ENCODE peak calls at places on chromosome 1, in six cellular contexts. M is H1, Y is HCT116, B is GM12878, Z is K562, H is HepG2. C is an unnamed sample.

GRCh38 chr1:235181561-235182245 is 20.7 kb upstream of the RBM34 start:
- DNase-seq in Z (no peak), M (no peak), Y (no peak), H (no peak), B (no peak), C (no peak)

GRCh38 chr1:42209516-42210370 is 45.2 kb upstream of the GUCA2A start:
- DNase-seq in B (no peak), M (no peak), H (no peak), Y (no peak), Z (no peak), C (no peak)

GRCh38 chr1:234047113-234047512 is 142.6 kb downstream of the SLC35F3 start:
- DNase-seq in H (no peak), B (no peak), Z (no peak), Y (no peak), M (no peak), C (no peak)

GRCh38 chr1:204033321-204033720 is 39.6 kb upstream of the SOX13 start:
- DNase-seq in Y (no peak), Z (no peak), B (no peak), H (no peak), M (no peak), C (no peak)

GRCh38 chr1:59057801-59058200 is 239.1 kb upstream of the FGGY start:
- DNase-seq in H (no peak), Z (no peak), M (no peak), B (no peak), Y (no peak), C (no peak)

GRCh38 chr1:184362876-184363275 is 24.0 kb upstream of the C1orf21 start:
- DNase-seq in Y (no peak), B (no peak), H (no peak), Z (no peak), M (no peak), C (no peak)

GRCh38 chr1:165222580-165222979 is 133.9 kb downstream of the LMX1A start:
- DNase-seq in Y (no peak), M (no peak), H (no peak), B (no peak), Z (no peak), C (no peak)

GRCh38 chr1:59139396-59139795 is 157.5 kb upstream of the FGGY start:
- DNase-seq in Z (peak; percentile 70), H (peak; percentile 6), M (no peak), Y (peak; percentile 28), B (no peak), C (no peak)

GRCh38 chr1:3599816-3600215 is 11.5 kb downstream of the MEGF6 start:
- DNase-seq in M (no peak), B (no peak), H (no peak), Y (no peak), Z (no peak), C (no peak)

GRCh38 chr1:225878282-225878681 is 3.9 kb downstream of the TMEM63A start:
- DNase-seq in M (no peak), Y (no peak), Z (no peak), H (peak; percentile 55), B (no peak), C (no peak)

GRCh38 chr1:185646202-185646683 is 87.9 kb upstream of the HMCN1 start:
- DNase-seq in B (no peak), Y (peak; percentile 78), Z (no peak), H (peak; percentile 99), M (no peak), C (peak; percentile 99)

GRCh38 chr1:145983959-145984830 is 12.2 kb downstream of the TXNIP start:
- DNase-seq in Y (no peak), B (no peak), Z (no peak), H (no peak), M (no peak), C (no peak)

GRCh38 chr1:236239186-236239585 is 42.6 kb downstream of the ERO1B start:
- DNase-seq in Z (no peak), Y (no peak), M (no peak), H (no peak), B (no peak), C (no peak)

GRCh38 chr1:18901952-18902522 is 318 bp downstream of the ALDH4A1 start:
- DNase-seq in Z (peak; percentile 34), Y (no peak), M (no peak), H (no peak), B (no peak), C (no peak)

GRCh38 chr1:204254031-204254661 is 40.4 kb upstream of the GOLT1A start:
- DNase-seq in B (no peak), Y (no peak), H (peak; percentile 97), M (no peak), Z (no peak), C (no peak)

GRCh38 chr1:161082483-161082882 is 6.9 kb downstream of the NECTIN4 start:
- DNase-seq in Z (no peak), M (no peak), H (no peak), B (no peak), Y (no peak), C (no peak)

GRCh38 chr1:61388586-61388985 is 306.2 kb downstream of the NFIA start:
- DNase-seq in Y (no peak), H (no peak), B (no peak), Z (no peak), M (no peak), C (peak; percentile 92)

GRCh38 chr1:39900662-39901485 is 843 bp downstream of the MYCL start:
- DNase-seq in Y (no peak), H (no peak), B (no peak), Z (peak; percentile 60), M (peak; percentile 67), C (no peak)

DNA sequence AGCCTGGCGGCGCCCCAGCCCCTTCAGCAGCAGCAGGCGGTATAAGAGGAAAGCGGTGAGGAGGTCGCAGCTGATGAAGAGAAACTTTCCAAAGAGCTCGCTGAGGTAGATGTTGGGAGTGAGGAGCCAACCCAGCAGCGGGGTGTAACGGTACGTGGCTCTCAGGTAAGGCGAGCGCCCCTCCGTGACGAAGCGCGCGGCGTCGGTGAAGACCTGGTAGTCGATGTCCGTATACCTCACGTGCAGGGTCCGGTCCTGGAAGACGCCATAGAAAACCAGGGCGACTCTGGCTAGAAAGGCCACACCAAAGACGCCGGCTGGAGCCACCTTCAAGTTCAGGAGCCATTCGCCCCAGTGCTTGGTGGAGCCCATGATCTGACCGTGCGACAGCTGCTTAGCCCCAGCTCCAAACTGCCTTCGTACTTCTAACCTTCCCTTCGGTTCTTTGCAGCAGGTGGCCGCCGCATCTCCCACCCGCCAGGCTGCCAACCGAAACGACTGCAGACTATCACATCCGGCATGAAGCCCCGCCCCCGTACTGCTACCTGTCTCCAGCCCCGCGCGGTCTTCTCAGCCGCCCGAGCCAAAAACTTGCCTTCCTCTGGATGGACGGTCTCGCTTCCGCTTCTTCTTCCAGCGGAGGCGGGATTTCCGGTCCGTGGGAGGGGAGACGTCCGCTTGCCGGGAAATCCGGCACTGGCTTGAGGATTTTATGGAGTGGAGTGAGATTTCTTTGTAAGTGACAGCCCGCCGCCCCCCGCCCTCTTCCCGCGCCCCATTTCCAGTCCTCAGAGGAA is at the start of gene PIGM:
- DNase-seq in M (peak; percentile 95), Y (peak; percentile 93), Z (peak; percentile 97), H (peak; percentile 94), B (peak; percentile 66), C (peak; percentile 81)
- TF ChIP-seq POLR2A in M (no peak), Y (peak; percentile 51), Z (peak; percentile 81), H (peak; percentile 53), B (peak; percentile 79), C (no peak)

DNA sequence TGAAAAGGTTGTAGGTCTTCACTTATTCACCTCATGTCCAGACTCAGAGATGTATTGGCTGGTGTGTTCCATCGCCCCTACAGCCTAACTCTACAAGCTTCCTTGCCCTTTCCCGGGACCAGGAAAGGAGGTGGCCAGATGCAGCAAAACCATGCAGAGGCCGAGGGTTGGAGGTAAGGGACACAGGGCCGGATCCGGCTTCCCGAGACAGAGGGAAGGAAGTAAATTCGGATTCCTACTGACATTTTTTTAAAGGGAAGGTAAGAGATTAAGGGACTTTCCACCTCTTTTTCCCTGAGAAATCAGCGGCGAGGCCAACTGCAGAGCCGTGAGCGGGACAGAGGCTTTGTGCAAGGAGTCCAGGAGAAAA is 12.7 kb downstream of the EPHA10 start:
- DNase-seq in B (no peak), H (no peak), M (peak; percentile 48), Y (no peak), Z (no peak), C (no peak)
- H3K4me2 ChIP-seq in B (peak overlapping the region; percentile 33), H (peak overlapping the region; percentile 57), M (peak overlapping the region; percentile 76), Y (peak overlapping the region; percentile 87), Z (no peak overlapping the region), C (no peak overlapping the region)

DNA sequence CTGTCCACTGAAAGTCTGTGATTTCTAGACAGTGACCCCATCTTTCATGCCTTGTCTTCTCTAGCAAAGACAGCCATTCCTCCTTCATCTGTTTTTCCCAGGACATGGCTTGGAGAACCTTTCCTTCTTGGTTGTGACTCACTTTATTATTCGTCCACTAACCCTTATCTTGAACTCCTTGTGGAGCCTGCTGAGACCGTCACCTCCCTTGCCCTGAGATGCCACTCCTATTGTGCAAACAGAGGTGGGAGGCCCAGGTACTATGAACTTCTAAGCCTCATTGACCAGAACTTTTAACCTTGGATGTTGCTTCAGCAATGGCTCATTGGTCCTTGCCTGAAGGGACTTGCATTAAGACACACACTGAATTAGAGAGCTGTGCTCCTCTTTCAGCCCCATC is 117.5 kb downstream of the FOXD2 start:
- DNase-seq in Z (no peak), Y (peak; percentile 39), B (no peak), M (no peak), H (no peak), C (no peak)
- TF ChIP-seq POLR2AphosphoS5 in Z (no peak), Y (no peak), B (no peak), M (no peak), H (no peak), C (no peak)

DNA sequence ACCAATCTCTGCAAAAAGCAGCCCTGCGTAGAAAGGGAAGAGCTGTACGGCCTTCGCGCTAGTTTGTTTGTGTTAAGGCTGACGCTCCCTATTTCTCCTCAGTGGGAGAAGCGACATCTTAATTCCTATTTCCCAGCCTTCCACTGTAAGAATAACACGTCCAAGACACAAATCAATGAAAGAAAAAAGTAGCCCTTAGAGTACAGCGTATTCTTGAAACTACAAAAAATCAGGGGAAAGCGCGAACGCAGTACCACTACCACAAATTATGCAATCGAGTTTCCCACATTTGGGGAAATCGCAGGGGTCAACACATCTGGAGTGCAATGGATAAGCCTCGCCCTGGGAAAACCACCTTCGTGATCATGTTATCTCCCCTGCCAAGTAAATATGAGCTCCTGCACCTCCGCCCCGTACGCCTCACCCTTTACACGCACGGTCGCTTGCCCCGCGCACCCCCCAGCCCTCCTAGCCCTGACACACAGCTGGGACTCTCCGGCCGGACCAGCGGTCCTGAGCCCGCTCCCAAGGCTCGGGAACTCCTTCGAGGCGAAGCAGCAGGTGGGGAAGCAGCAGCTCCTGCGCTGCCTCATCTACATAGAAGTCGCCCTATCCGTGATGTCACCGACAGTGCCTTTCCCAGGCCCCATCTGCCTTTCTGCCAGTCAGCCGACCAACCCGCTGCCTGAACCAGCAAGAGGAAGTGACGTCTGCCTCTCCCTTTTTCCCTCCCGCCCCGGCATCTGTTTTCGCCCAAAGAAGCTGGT is 94.7 kb downstream of the PPIAL4G start:
- DNase-seq in Z (peak; percentile 95), Y (peak; percentile 79), H (peak; percentile 80), M (peak; percentile 87), B (peak; percentile 50), C (peak; percentile 33)
- TF ChIP-seq POLR2A in Z (peak; percentile 100), Y (peak; percentile 99), H (peak; percentile 97), M (peak; percentile 87), B (peak; percentile 84), C (peak; percentile 80)